ENCODE peak calls at places on chromosomes 6 and 20, in four cellular contexts. M is cardiac muscle cell, H is heart left ventricle, O is stomach. X is an unnamed sample.

GRCh38 chr6:73691512-73691911 is 4.5 kb upstream of the CD109 start:
- DNase-seq in M (no peak), H (no peak), O (no peak), X (no peak)

GRCh38 chr6:75827163-75827562 is 78.1 kb downstream of the MYO6 start:
- DNase-seq in M (no peak), H (no peak), O (no peak), X (no peak)

GRCh38 chr6:118876201-118876600 is 17.8 kb upstream of the ASF1A start:
- DNase-seq in M (no peak), H (no peak), O (no peak), X (no peak)

GRCh38 chr20:51802170-51802745 is at the start of gene SALL4:
- DNase-seq in M (peak; percentile 85), H (no peak), O (peak; percentile 25), X (no peak)

GRCh38 chr20:23826541-23827018 is at the start of gene CST2:
- DNase-seq in M (no peak), H (no peak), O (no peak), X (no peak)

GRCh38 chr6:134247271-134247833 is 70.6 kb downstream of the SGK1 start:
- DNase-seq in M (no peak), H (no peak), O (no peak), X (peak; percentile 72)

GRCh38 chr6:159134701-159135364 is 34.4 kb upstream of the FNDC1 start:
- DNase-seq in M (peak; percentile 77), H (peak; percentile 45), O (peak; percentile 80), X (peak; percentile 68)

GRCh38 chr6:148441454-148441911 is 98.8 kb downstream of the SASH1 start:
- DNase-seq in M (no peak), H (no peak), O (no peak), X (no peak)

GRCh38 chr6:43489277-43490072 is 12.1 kb downstream of the TJAP1 start:
- DNase-seq in M (no peak), H (no peak), O (no peak), X (no peak)

GRCh38 chr6:10964684-10965083 is 77.8 kb downstream of the SYCP2L start:
- DNase-seq in M (no peak), H (no peak), O (no peak), X (no peak)

GRCh38 chr6:1611322-1611571 is 1.5 kb downstream of the FOXC1 start:
- DNase-seq in M (peak; percentile 51), H (no peak), O (no peak), X (no peak)

GRCh38 chr6:141394125-141394536 is 738.6 kb upstream of the GJE1 start:
- DNase-seq in M (no peak), H (no peak), O (no peak), X (no peak)

GRCh38 chr6:113732384-113732966 is 124.7 kb upstream of the MARCKS start:
- DNase-seq in M (peak; percentile 50), H (peak; percentile 37), O (no peak), X (no peak)

GRCh38 chr6:111666812-111667211 is 61.1 kb upstream of the TRAF3IP2 start:
- DNase-seq in M (no peak), H (no peak), O (no peak), X (no peak)

GRCh38 chr20:42461321-42461720 is 728.4 kb downstream of the PTPRT start:
- DNase-seq in M (no peak), H (no peak), O (no peak), X (no peak)

GRCh38 chr6:47729019-47729418 is 30.6 kb downstream of the ADGRF4 start:
- DNase-seq in M (no peak), H (no peak), O (no peak), X (no peak)

GRCh38 chr20:4767084-4767483 is 45.4 kb downstream of the PRND start:
- DNase-seq in M (no peak), H (no peak), O (no peak), X (no peak)

GRCh38 chr20:54190200-54190599 is 16.4 kb upstream of the CYP24A1 start:
- DNase-seq in M (no peak), H (no peak), O (no peak), X (no peak)

GRCh38 chr6:1701668-1702353 is 92.1 kb downstream of the FOXC1 start:
- DNase-seq in M (peak; percentile 53), H (peak; percentile 41), O (no peak), X (no peak)

GRCh38 chr6:127808118-127808517 is 92.7 kb downstream of the THEMIS start:
- DNase-seq in M (peak; percentile 4), H (no peak), O (no peak), X (no peak)

GRCh38 chr6:77074037-77074713 is 389.1 kb downstream of the HTR1B start:
- DNase-seq in M (no peak), H (no peak), O (no peak), X (no peak)

GRCh38 chr6:52335576-52335975 is 26.4 kb upstream of the PAQR8 start:
- DNase-seq in M (no peak), H (no peak), O (peak; percentile 33), X (no peak)
- H3K4me1 ChIP-seq in M (no peaks in the 10 kb centered on the region), H (peaks cover 2% of the 10 kb centered on the region), O (peaks cover 7% of the 10 kb centered on the region), X (peaks cover 29% of the 10 kb centered on the region)

GRCh38 chr20:35007891-35008290 is 52.2 kb downstream of the MYH7B start:
- DNase-seq in M (no peak), H (no peak), O (no peak), X (no peak)
- H3K27ac ChIP-seq in M (no peak overlapping the region), H (no peak overlapping the region), O (no peak overlapping the region), X (no peak overlapping the region)

GRCh38 chr6:36914227-36914794 is 28.6 kb downstream of the C6orf89 start:
- DNase-seq in M (peak; percentile 24), H (no peak), O (peak; percentile 62), X (peak; percentile 24)
- H3K4me1 ChIP-seq in M (peaks cover 9% of the 10 kb centered on the region), H (peaks cover 45% of the 10 kb centered on the region), O (peaks cover 19% of the 10 kb centered on the region), X (peaks cover 30% of the 10 kb centered on the region)

GRCh38 chr20:29430531-29430930 is 1826.9 kb upstream of the DEFB115 start:
- DNase-seq in M (no peak), H (no peak), O (no peak), X (no peak)

DNA sequence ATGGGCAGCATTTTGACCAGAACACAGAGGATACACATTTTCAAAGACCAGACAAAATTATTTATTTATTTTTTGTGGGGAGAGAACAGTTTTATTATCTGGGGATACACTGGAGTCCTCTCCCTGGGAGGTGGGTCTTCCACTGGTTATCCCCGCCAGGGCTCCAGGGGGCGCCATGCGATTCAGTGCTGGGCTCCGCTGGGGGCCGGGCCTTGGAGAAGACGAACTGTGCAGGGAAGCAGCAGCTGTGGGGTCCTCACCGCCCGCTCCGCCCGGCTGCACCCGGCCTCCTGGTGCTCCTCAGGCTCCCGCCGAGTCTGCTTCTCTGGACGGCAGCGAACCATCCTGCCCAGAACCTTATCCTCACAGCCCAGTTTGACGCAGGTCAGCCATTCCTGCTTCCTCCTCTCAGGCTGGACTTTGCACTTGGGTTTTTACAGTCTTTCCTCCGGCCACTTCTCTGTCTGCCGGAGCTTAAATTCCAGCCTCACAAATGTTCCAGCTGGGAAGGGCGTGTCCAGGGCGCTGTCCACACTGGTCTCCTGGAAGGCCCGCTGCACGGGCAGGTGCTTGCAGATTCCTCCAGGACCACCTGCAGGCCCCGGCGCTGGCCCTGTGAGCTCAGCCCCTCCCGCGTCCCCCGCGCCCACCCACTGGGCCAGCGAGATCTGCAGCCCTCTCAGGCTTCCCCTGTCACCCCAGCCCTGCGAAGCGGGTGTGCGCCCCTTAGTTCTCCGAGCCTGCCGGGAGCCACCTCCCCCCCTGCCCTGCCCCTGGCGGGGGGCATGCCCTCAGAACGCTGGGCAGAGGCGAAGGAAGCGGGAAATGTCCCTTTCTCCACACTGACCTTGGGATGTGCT is 1830.0 kb upstream of the DEFB115 start:
- DNase-seq in M (no peak), H (no peak), O (no peak), X (no peak)
- H3K27ac ChIP-seq in M (no peak overlapping the region), H (no peak overlapping the region), O (no peak overlapping the region), X (no peak overlapping the region)

GRCh38 chr20:32462900-32463641 is 104.9 kb downstream of the ASXL1 start:
- DNase-seq in M (no peak), H (no peak), O (peak; percentile 56), X (no peak)
- H3K4me1 ChIP-seq in M (peaks cover 18% of the 10 kb centered on the region), H (peaks cover 36% of the 10 kb centered on the region), O (peaks cover 60% of the 10 kb centered on the region), X (no peaks in the 10 kb centered on the region)

GRCh38 chr20:33702861-33703260 is 16.7 kb upstream of the E2F1 start:
- DNase-seq in M (no peak), H (peak; percentile 73), O (no peak), X (no peak)
- H3K27ac ChIP-seq in M (no peak overlapping the region), H (no peak overlapping the region), O (no peak overlapping the region), X (no peak overlapping the region)

GRCh38 chr6:22774129-22774528 is 204.8 kb downstream of the HDGFL1 start:
- DNase-seq in M (no peak), H (no peak), O (no peak), X (no peak)

GRCh38 chr6:22766979-22767378 is 197.6 kb downstream of the HDGFL1 start:
- DNase-seq in M (no peak), H (no peak), O (no peak), X (no peak)

GRCh38 chr6:22764521-22764920 is 195.2 kb downstream of the HDGFL1 start:
- DNase-seq in M (no peak), H (no peak), O (no peak), X (no peak)

GRCh38 chr6:22765015-22765414 is 195.6 kb downstream of the HDGFL1 start:
- DNase-seq in M (no peak), H (no peak), O (no peak), X (no peak)

GRCh38 chr6:22770042-22770441 is 200.7 kb downstream of the HDGFL1 start:
- DNase-seq in M (no peak), H (no peak), O (no peak), X (no peak)
- H3K4me1 ChIP-seq in M (no peaks in the 10 kb centered on the region), H (no peaks in the 10 kb centered on the region), O (no peaks in the 10 kb centered on the region), X (no peaks in the 10 kb centered on the region)

DNA sequence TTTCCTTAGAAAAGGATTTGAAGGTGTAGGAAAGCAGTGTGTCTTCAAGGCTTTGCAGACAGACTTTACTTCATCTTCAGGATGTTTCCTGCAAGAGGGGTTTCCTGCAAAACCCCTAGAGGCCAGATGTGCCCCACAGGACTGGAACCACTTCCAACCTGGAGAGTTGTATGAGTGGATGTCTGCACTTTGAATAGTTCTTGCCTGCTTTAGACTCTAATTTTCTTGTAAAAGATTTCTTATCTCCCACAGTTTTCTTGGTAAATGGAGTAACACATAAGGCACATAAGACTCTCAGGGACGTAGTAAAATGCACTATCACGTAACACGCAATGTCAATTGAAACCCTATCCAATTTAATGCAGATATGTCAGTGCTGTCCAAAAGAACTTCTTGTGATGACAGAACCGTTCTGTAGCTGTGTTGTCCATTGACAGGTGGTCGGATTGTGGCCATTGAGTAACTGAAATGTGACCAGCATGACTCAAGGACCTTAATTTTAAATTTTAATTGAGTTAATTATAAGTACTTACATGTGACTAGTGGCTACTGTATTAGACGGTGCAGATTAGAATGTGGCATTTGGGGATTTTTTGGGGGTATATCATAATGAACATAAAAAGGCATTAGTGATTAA is 118.7 kb downstream of the JARID2 start:
- DNase-seq in M (no peak), H (no peak), O (no peak), X (no peak)
- H3K27ac ChIP-seq in M (peak overlapping the region; percentile 16), H (peak overlapping the region; percentile 11), O (no peak overlapping the region), X (no peak overlapping the region)

GRCh38 chr6:54185885-54186284 is 74.6 kb downstream of the MLIP start:
- DNase-seq in M (no peak), H (no peak), O (no peak), X (no peak)
- H3K4me1 ChIP-seq in M (no peaks in the 10 kb centered on the region), H (peaks cover 2% of the 10 kb centered on the region), O (no peaks in the 10 kb centered on the region), X (no peaks in the 10 kb centered on the region)

DNA sequence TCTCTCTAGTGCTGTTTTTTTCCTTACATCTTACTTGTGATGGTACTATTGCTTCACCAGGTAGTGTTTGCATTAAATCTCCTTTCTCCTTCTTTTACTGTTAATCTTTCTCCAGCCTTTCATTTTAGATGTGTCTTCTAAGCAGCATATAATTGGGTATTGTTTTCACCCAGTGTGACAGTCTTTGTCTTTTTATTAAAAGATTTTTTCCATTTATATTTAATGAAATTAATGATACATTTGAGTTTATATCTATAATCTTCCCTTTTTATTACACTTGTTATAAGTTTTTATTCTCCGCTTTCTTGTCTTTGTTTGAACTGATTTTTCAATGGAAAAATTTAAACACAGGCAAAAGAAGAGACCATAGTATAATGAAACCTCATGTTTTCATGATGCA is 8.7 kb downstream of the COL20A1 start:
- DNase-seq in M (no peak), H (no peak), O (no peak), X (no peak)
- H3K27ac ChIP-seq in M (no peak overlapping the region), H (no peak overlapping the region), O (no peak overlapping the region), X (no peak overlapping the region)

X was measured in effector memory CD4-positive, alpha-beta T cell.